ENCODE peak calls at places on chromosomes 16 and 17, in four cellular contexts. Q, K, C and N are unnamed samples.

GRCh38 chr16:57367111-57367752 is 5.1 kb upstream of the CX3CL1 start:
- DNase-seq in C (no peak), K (no peak), Q (no peak), N (no peak)

GRCh38 chr17:71180801-71181385 is 939.9 kb upstream of the SOX9 start:
- DNase-seq in Q (no peak), C (no peak), K (peak), N (no peak)

GRCh38 chr17:348692-349425 is 3.7 kb downstream of the RPH3AL start:
- DNase-seq in Q (no peak), K (no peak), C (no peak), N (no peak)

GRCh38 chr17:33506889-33507650 is 214.0 kb upstream of the ASIC2 start:
- DNase-seq in K (peak), C (no peak), Q (peak), N (no peak)

GRCh38 chr17:45783593-45784292 is 377 bp upstream of the CRHR1 start:
- DNase-seq in C (peak), Q (peak), K (peak), N (no peak)

GRCh38 chr16:3190949-3191353 is 2.9 kb downstream of the OR1F1 start:
- DNase-seq in C (no peak), K (no peak), Q (no peak), N (peak)

GRCh38 chr16:11624205-11624604 is 37.5 kb upstream of the LITAF start:
- DNase-seq in C (no peak), Q (peak), K (no peak), N (no peak)

GRCh38 chr16:4314532-4315184 is 1.2 kb upstream of the GLIS2 start:
- DNase-seq in Q (no peak), C (peak), K (peak), N (no peak)

GRCh38 chr16:80417706-80418105 is 123.1 kb upstream of the DYNLRB2 start:
- DNase-seq in Q (no peak), C (no peak), K (no peak), N (no peak)

GRCh38 chr16:88767546-88767945 is 17.5 kb downstream of the PIEZO1 start:
- DNase-seq in Q (peak), C (no peak), K (no peak), N (no peak)

GRCh38 chr17:37570527-37571093 is 38.6 kb downstream of the SYNRG start:
- DNase-seq in Q (peak), K (peak), C (peak), N (peak)

GRCh38 chr17:65485388-65486299 is 75.8 kb downstream of the AXIN2 start:
- DNase-seq in Q (no peak), K (no peak), C (no peak), N (no peak)

DNA sequence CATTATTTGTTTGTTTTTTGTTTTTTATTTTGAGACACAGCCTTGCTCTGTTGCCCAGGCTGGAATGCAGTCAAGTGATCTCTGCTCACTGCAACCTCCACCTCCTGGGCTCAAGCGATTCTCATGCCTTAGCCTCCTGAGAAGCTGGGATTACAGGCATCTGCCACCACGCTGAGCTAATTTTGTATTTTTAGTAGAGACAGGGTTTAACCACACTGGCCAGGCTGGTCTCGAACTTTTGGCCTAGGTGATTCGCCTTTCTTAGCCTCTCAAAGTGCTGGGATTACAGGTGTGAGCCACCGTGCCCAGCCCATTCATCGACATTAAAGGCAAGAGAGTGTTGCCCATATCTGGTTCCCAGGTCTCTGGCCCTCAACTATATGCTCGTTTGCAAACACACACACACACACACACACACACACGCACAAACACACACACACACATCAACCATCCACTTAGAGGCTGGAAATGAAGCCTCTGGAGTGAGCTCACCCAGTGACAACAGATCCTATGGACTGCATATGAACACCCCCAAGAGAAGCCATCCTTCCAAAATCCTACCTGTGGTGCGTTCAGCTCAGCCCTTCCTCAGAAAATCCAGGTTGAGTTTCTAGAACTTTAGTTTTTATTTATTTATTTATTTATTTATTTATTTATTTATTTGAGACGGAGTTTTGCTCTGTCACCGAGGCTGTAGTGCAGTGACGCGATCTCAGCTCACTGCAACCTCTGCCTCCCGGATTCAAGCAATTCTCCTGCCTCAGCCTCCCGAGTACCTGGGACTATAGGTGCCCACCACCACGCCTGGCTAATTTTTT is 12.3 kb upstream of the SEPHS2 start:
- DNase-seq in Q (no peak), K (no peak), C (no peak), N (no peak)
- TF ChIP-seq REST in Q (no peak), K (no peak), C (no peak), N (no peak)

GRCh38 chr16:83586036-83586810 is 221.6 kb upstream of the HSBP1 start:
- DNase-seq in Q (no peak), K (no peak), C (peak), N (no peak)

GRCh38 chr16:83588070-83588469 is 219.7 kb upstream of the HSBP1 start:
- DNase-seq in K (no peak), Q (no peak), C (no peak), N (no peak)

DNA sequence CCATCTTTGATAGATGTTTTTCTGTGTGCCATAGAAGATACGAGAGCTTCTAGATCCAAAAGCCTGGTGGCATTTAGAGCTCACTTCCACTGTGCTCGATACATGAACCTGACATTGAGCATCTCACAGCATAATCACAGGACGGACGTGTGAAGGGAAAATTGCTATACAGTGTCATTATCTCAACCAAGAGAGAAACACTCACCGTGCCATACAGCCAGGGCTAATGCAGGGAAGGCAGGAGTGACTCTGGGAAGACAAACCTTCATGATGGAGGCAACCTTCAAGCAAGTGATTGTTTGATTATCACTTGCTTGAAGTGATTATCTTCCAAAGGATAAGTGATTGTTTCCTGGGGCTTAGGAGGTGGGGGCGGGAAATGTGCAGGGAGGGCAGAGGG is 218.2 kb upstream of the HSBP1 start:
- DNase-seq in K (no peak), C (no peak), Q (no peak), N (no peak)
- TF ChIP-seq REST in K (no peak), C (no peak), Q (no peak), N (no peak)

GRCh38 chr17:7307686-7308624 is 527 bp downstream of the EIF5A start:
- DNase-seq in K (peak), C (peak), Q (peak), N (no peak)
- TF ChIP-seq REST in K (no peak), C (no peak), Q (no peak), N (no peak)

GRCh38 chr17:78378225-78379133 is at the start of gene PGS1:
- DNase-seq in C (peak), K (peak), Q (peak), N (no peak)
- TF ChIP-seq REST in C (no peak), K (peak), Q (no peak), N (no peak)